ENCODE peak calls at places on chromosomes 5 and 9, in ten cellular contexts. E is endothelial cell; K is T-helper 2 cell; M is HFFc6; F is iPS-NIHi11; I is mesendoderm; A is GM13976; U is GM10248; J is coronary artery; H is stimulated activated CD4-positive, alpha-beta T cell treated with anti-CD3 and anti-CD28 coated beads, Interleukin-2, amount 100 ng/mL, for 48 hours. S is an unnamed sample.

GRCh38 chr9:85246566-85246965 is 495.2 kb downstream of the AGTPBP1 start:
- DNase-seq in I (no peak), H (no peak), F (no peak), J (no peak), E (no peak), M (no peak), U (no peak), K (no peak), A (no peak), S (no peak)

GRCh38 chr5:172892713-172893112 is 58.7 kb downstream of the ERGIC1 start:
- DNase-seq in K (no peak), M (no peak), E (no peak), U (no peak), H (no peak), F (no peak), I (no peak), A (no peak), J (no peak), S (no peak)

GRCh38 chr9:20200900-20201495 is 412.2 kb upstream of the SLC24A2 start:
- DNase-seq in J (no peak), K (no peak), F (no peak), H (no peak), A (no peak), M (no peak), U (no peak), E (no peak), I (peak; percentile 25), S (no peak)

GRCh38 chr5:8209500-8209899 is 340.6 kb downstream of the MTRR start:
- DNase-seq in M (no peak), E (no peak), J (no peak), I (no peak), U (no peak), A (no peak), H (no peak), F (no peak), K (no peak), S (no peak)

GRCh38 chr9:318646-319045 is 104.0 kb downstream of the DOCK8 start:
- DNase-seq in U (no peak), K (no peak), A (no peak), F (no peak), J (no peak), M (no peak), I (no peak), E (no peak), H (no peak), S (no peak)

GRCh38 chr5:7146886-7147285 is 249.1 kb upstream of the ADCY2 start:
- DNase-seq in K (no peak), H (no peak), A (no peak), U (no peak), I (peak; percentile 46), M (no peak), E (no peak), F (peak; percentile 17), J (no peak), S (no peak)

GRCh38 chr9:105187781-105188180 is 56.7 kb upstream of the SLC44A1 start:
- DNase-seq in K (no peak), E (no peak), I (no peak), H (no peak), U (no peak), A (no peak), J (no peak), F (no peak), M (peak; percentile 62), S (peak; percentile 90)

GRCh38 chr5:146667633-146668032 is 151.6 kb upstream of the GPR151 start:
- DNase-seq in I (no peak), K (no peak), E (no peak), M (peak; percentile 3), F (no peak), U (no peak), H (no peak), J (no peak), A (no peak), S (peak; percentile 3)

GRCh38 chr9:100865111-100865510 is 163.4 kb upstream of the PLPPR1 start:
- DNase-seq in I (peak; percentile 89), K (no peak), M (no peak), E (no peak), J (no peak), F (no peak), H (no peak), U (no peak), A (no peak), S (no peak)

GRCh38 chr9:123710299-123710698 is 219.6 kb downstream of the DENND1A start:
- DNase-seq in M (peak; percentile 90), A (peak; percentile 22), J (no peak), K (no peak), I (no peak), F (no peak), H (no peak), E (no peak), U (no peak), S (peak; percentile 75)

GRCh38 chr5:154858972-154859950 is 834 bp downstream of the CNOT8 start:
- DNase-seq in K (no peak), J (no peak), M (peak; percentile 10), U (peak; percentile 24), I (peak; percentile 30), A (no peak), E (no peak), H (no peak), F (no peak), S (no peak)

GRCh38 chr5:149561848-149562247 is 10.6 kb upstream of the CSNK1A1 start:
- DNase-seq in F (peak; percentile 39), U (no peak), H (no peak), K (no peak), M (peak; percentile 96), J (no peak), I (peak; percentile 94), A (no peak), E (no peak), S (peak; percentile 95)

GRCh38 chr9:81716409-81716808 is 27.1 kb upstream of the TLE1 start:
- DNase-seq in K (no peak), J (no peak), E (no peak), U (no peak), M (peak; percentile 9), H (no peak), A (no peak), F (no peak), I (no peak), S (peak; percentile 2)

GRCh38 chr9:37002036-37002412 is 32.0 kb downstream of the PAX5 start:
- DNase-seq in H (no peak), M (no peak), J (no peak), E (no peak), A (no peak), U (no peak), I (no peak), F (no peak), K (no peak), S (no peak)

GRCh38 chr9:106964822-106965525 is 102.0 kb downstream of the ZNF462 start:
- DNase-seq in I (no peak), K (no peak), U (no peak), H (no peak), E (no peak), J (no peak), F (no peak), A (no peak), M (peak; percentile 22), S (no peak)

GRCh38 chr5:111447099-111447498 is 65.2 kb downstream of the STARD4 start:
- DNase-seq in E (no peak), M (no peak), K (no peak), I (no peak), H (no peak), U (no peak), F (no peak), A (no peak), J (no peak), S (no peak)

S was measured in AG10803.